ENCODE peak calls at places on chromosome 16, in eight cellular contexts. One of them, this sample, is unnamed.

GRCh38 chr16:82628741-82629140 is 2.0 kb downstream of the CDH13 start:
- DNase-seq in mucosa of descending colon: no peak
- DNase-seq in NCI-H748 treated with DMSO at 0.1 percent for 48 hours: no peak
- DNase-seq in stomach: no peak
- DNase-seq in AG09319: no peak
- DNase-seq in iPS-NIHi11: no peak
- DNase-seq in left ventricle myocardium inferior: no peak
- DNase-seq in GDM1: no peak
- DNase-seq in this sample: no peak

GRCh38 chr16:27236635-27237228 is 31.8 kb downstream of the NSMCE1 start:
- DNase-seq in AG09319: no peak
- DNase-seq in iPS-NIHi11: no peak
- DNase-seq in left ventricle myocardium inferior: no peak
- DNase-seq in NCI-H748 treated with DMSO at 0.1 percent for 48 hours: no peak
- DNase-seq in mucosa of descending colon: peak
- DNase-seq in GDM1: no peak
- DNase-seq in stomach: no peak
- DNase-seq in this sample: no peak

GRCh38 chr16:3691778-3692177 is 25.5 kb downstream of the TRAP1 start:
- DNase-seq in iPS-NIHi11: no peak
- DNase-seq in left ventricle myocardium inferior: no peak
- DNase-seq in stomach: no peak
- DNase-seq in mucosa of descending colon: no peak
- DNase-seq in AG09319: no peak
- DNase-seq in GDM1: no peak
- DNase-seq in NCI-H748 treated with DMSO at 0.1 percent for 48 hours: no peak
- DNase-seq in this sample: no peak

GRCh38 chr16:49504626-49505025 is 131.0 kb downstream of the C16orf78 start:
- DNase-seq in iPS-NIHi11: no peak
- DNase-seq in GDM1: no peak
- DNase-seq in AG09319: no peak
- DNase-seq in stomach: no peak
- DNase-seq in NCI-H748 treated with DMSO at 0.1 percent for 48 hours: no peak
- DNase-seq in left ventricle myocardium inferior: no peak
- DNase-seq in mucosa of descending colon: no peak
- DNase-seq in this sample: no peak

GRCh38 chr16:9055661-9056060 is 35.8 kb upstream of the HAPSTR1 start:
- DNase-seq in left ventricle myocardium inferior: no peak
- DNase-seq in AG09319: no peak
- DNase-seq in NCI-H748 treated with DMSO at 0.1 percent for 48 hours: no peak
- DNase-seq in mucosa of descending colon: no peak
- DNase-seq in iPS-NIHi11: no peak
- DNase-seq in stomach: no peak
- DNase-seq in GDM1: no peak
- DNase-seq in this sample: no peak

GRCh38 chr16:19283637-19284036 is 1.9 kb upstream of the CLEC19A start:
- DNase-seq in NCI-H748 treated with DMSO at 0.1 percent for 48 hours: no peak
- DNase-seq in left ventricle myocardium inferior: no peak
- DNase-seq in AG09319: no peak
- DNase-seq in iPS-NIHi11: no peak
- DNase-seq in stomach: no peak
- DNase-seq in mucosa of descending colon: no peak
- DNase-seq in GDM1: no peak
- DNase-seq in this sample: no peak

GRCh38 chr16:30094541-30095165 is 1.4 kb downstream of the YPEL3 start:
- DNase-seq in mucosa of descending colon: peak
- DNase-seq in NCI-H748 treated with DMSO at 0.1 percent for 48 hours: no peak
- DNase-seq in stomach: no peak
- DNase-seq in GDM1: no peak
- DNase-seq in AG09319: no peak
- DNase-seq in left ventricle myocardium inferior: no peak
- DNase-seq in iPS-NIHi11: no peak
- DNase-seq in this sample: no peak

GRCh38 chr16:69166221-69166833 is 20.6 kb upstream of the SNTB2 start:
- DNase-seq in mucosa of descending colon: no peak
- DNase-seq in stomach: no peak
- DNase-seq in NCI-H748 treated with DMSO at 0.1 percent for 48 hours: no peak
- DNase-seq in GDM1: no peak
- DNase-seq in iPS-NIHi11: no peak
- DNase-seq in left ventricle myocardium inferior: no peak
- DNase-seq in AG09319: no peak
- DNase-seq in this sample: no peak

GRCh38 chr16:17213974-17214373 is 256.8 kb downstream of the XYLT1 start:
- DNase-seq in iPS-NIHi11: no peak
- DNase-seq in GDM1: no peak
- DNase-seq in NCI-H748 treated with DMSO at 0.1 percent for 48 hours: no peak
- DNase-seq in mucosa of descending colon: no peak
- DNase-seq in stomach: no peak
- DNase-seq in AG09319: no peak
- DNase-seq in left ventricle myocardium inferior: no peak
- DNase-seq in this sample: no peak

GRCh38 chr16:15694499-15694898 is 44.5 kb downstream of the NDE1 start:
- DNase-seq in left ventricle myocardium inferior: no peak
- DNase-seq in NCI-H748 treated with DMSO at 0.1 percent for 48 hours: no peak
- DNase-seq in stomach: no peak
- DNase-seq in AG09319: no peak
- DNase-seq in mucosa of descending colon: no peak
- DNase-seq in GDM1: no peak
- DNase-seq in iPS-NIHi11: no peak
- DNase-seq in this sample: no peak

GRCh38 chr16:88507231-88507743 is 54.2 kb downstream of the ZFPM1 start:
- DNase-seq in NCI-H748 treated with DMSO at 0.1 percent for 48 hours: no peak
- DNase-seq in iPS-NIHi11: no peak
- DNase-seq in AG09319: no peak
- DNase-seq in left ventricle myocardium inferior: no peak
- DNase-seq in stomach: peak
- DNase-seq in mucosa of descending colon: no peak
- DNase-seq in GDM1: no peak
- DNase-seq in this sample: no peak

GRCh38 chr16:62156971-62157370 is 120.7 kb upstream of the CDH8 start:
- DNase-seq in GDM1: no peak
- DNase-seq in left ventricle myocardium inferior: no peak
- DNase-seq in stomach: no peak
- DNase-seq in mucosa of descending colon: no peak
- DNase-seq in NCI-H748 treated with DMSO at 0.1 percent for 48 hours: no peak
- DNase-seq in iPS-NIHi11: no peak
- DNase-seq in AG09319: no peak
- DNase-seq in this sample: no peak

GRCh38 chr16:24509536-24509935 is 29.8 kb upstream of the RBBP6 start:
- DNase-seq in GDM1: no peak
- DNase-seq in stomach: no peak
- DNase-seq in AG09319: no peak
- DNase-seq in NCI-H748 treated with DMSO at 0.1 percent for 48 hours: no peak
- DNase-seq in left ventricle myocardium inferior: no peak
- DNase-seq in iPS-NIHi11: no peak
- DNase-seq in mucosa of descending colon: no peak
- DNase-seq in this sample: no peak

GRCh38 chr16:55508941-55509920 is at the start of gene LPCAT2:
- DNase-seq in iPS-NIHi11: peak
- DNase-seq in AG09319: peak
- DNase-seq in stomach: peak
- DNase-seq in NCI-H748 treated with DMSO at 0.1 percent for 48 hours: peak
- DNase-seq in left ventricle myocardium inferior: peak
- DNase-seq in mucosa of descending colon: peak
- DNase-seq in GDM1: peak
- DNase-seq in this sample: peak

This sample was measured in DMS153.